ENCODE peak calls at places on chromosomes 1 and 21, in seven cellular contexts. One of them, this sample, is unnamed.

GRCh38 chr1:43129334-43129733 is 42.8 kb downstream of the EBNA1BP2 start:
- DNase-seq in NT2/D1: no peak
- DNase-seq in right cardiac atrium: no peak
- DNase-seq in K562: no peak
- DNase-seq in PC-3: no peak
- DNase-seq in left ventricle myocardium inferior: no peak
- DNase-seq in fibroblast of lung: no peak
- DNase-seq in this sample: no peak

GRCh38 chr1:91884459-91885290 is 1.3 kb downstream of the TGFBR3 start:
- DNase-seq in NT2/D1: no peak
- DNase-seq in right cardiac atrium: peak; percentile 65
- DNase-seq in K562: peak; percentile 22
- DNase-seq in PC-3: peak; percentile 19
- DNase-seq in left ventricle myocardium inferior: peak; percentile 39
- DNase-seq in fibroblast of lung: peak; percentile 46
- DNase-seq in this sample: peak; percentile 13

GRCh38 chr1:80365634-80366033 is 1359.1 kb upstream of the ADGRL4 start:
- DNase-seq in NT2/D1: no peak
- DNase-seq in right cardiac atrium: no peak
- DNase-seq in K562: no peak
- DNase-seq in PC-3: no peak
- DNase-seq in left ventricle myocardium inferior: no peak
- DNase-seq in fibroblast of lung: no peak
- DNase-seq in this sample: no peak

GRCh38 chr1:168430348-168430747 is 113.4 kb downstream of the XCL2 start:
- DNase-seq in NT2/D1: no peak
- DNase-seq in right cardiac atrium: no peak
- DNase-seq in K562: no peak
- DNase-seq in PC-3: no peak
- DNase-seq in left ventricle myocardium inferior: peak; percentile 31
- DNase-seq in fibroblast of lung: no peak
- DNase-seq in this sample: no peak

GRCh38 chr1:8862528-8862927 is 16.0 kb downstream of the ENO1 start:
- DNase-seq in NT2/D1: no peak
- DNase-seq in right cardiac atrium: no peak
- DNase-seq in K562: peak; percentile 76
- DNase-seq in PC-3: peak; percentile 30
- DNase-seq in left ventricle myocardium inferior: no peak
- DNase-seq in fibroblast of lung: no peak
- DNase-seq in this sample: no peak

GRCh38 chr1:6634278-6635052 is 9.8 kb downstream of the THAP3 start:
- DNase-seq in NT2/D1: no peak
- DNase-seq in right cardiac atrium: peak; percentile 84
- DNase-seq in K562: peak; percentile 62
- DNase-seq in PC-3: peak; percentile 64
- DNase-seq in left ventricle myocardium inferior: peak; percentile 67
- DNase-seq in fibroblast of lung: peak; percentile 42
- DNase-seq in this sample: no peak

GRCh38 chr1:197103295-197103694 is 36.2 kb upstream of the F13B start:
- DNase-seq in NT2/D1: no peak
- DNase-seq in right cardiac atrium: no peak
- DNase-seq in K562: no peak
- DNase-seq in PC-3: no peak
- DNase-seq in left ventricle myocardium inferior: no peak
- DNase-seq in fibroblast of lung: peak; percentile 54
- DNase-seq in this sample: no peak

GRCh38 chr1:23597635-23598388 is 38.5 kb upstream of the ID3 start:
- DNase-seq in NT2/D1: peak; percentile 27
- DNase-seq in right cardiac atrium: peak; percentile 24
- DNase-seq in K562: no peak
- DNase-seq in PC-3: no peak
- DNase-seq in left ventricle myocardium inferior: no peak
- DNase-seq in fibroblast of lung: no peak
- DNase-seq in this sample: no peak

GRCh38 chr1:100360790-100361232 is 8.5 kb downstream of the CDC14A start:
- DNase-seq in NT2/D1: no peak
- DNase-seq in right cardiac atrium: peak; percentile 70
- DNase-seq in K562: peak; percentile 66
- DNase-seq in PC-3: no peak
- DNase-seq in left ventricle myocardium inferior: peak; percentile 53
- DNase-seq in fibroblast of lung: peak; percentile 31
- DNase-seq in this sample: no peak

GRCh38 chr1:185853739-185854138 is 119.5 kb downstream of the HMCN1 start:
- DNase-seq in NT2/D1: no peak
- DNase-seq in right cardiac atrium: no peak
- DNase-seq in K562: no peak
- DNase-seq in PC-3: peak; percentile 86
- DNase-seq in left ventricle myocardium inferior: no peak
- DNase-seq in fibroblast of lung: peak; percentile 79
- DNase-seq in this sample: no peak

GRCh38 chr1:232648316-232648715 is 18.4 kb upstream of the SIPA1L2 start:
- DNase-seq in NT2/D1: no peak
- DNase-seq in right cardiac atrium: no peak
- DNase-seq in K562: no peak
- DNase-seq in PC-3: peak; percentile 26
- DNase-seq in left ventricle myocardium inferior: no peak
- DNase-seq in fibroblast of lung: no peak
- DNase-seq in this sample: no peak

GRCh38 chr1:226325178-226325577 is 16.2 kb upstream of the LIN9 start:
- DNase-seq in NT2/D1: no peak
- DNase-seq in right cardiac atrium: no peak
- DNase-seq in K562: no peak
- DNase-seq in PC-3: peak; percentile 85
- DNase-seq in left ventricle myocardium inferior: no peak
- DNase-seq in fibroblast of lung: no peak
- DNase-seq in this sample: no peak

GRCh38 chr1:25797939-25798338 is 2.1 kb upstream of the SELENON start:
- DNase-seq in NT2/D1: no peak
- DNase-seq in right cardiac atrium: peak; percentile 76
- DNase-seq in K562: peak; percentile 75
- DNase-seq in PC-3: peak; percentile 50
- DNase-seq in left ventricle myocardium inferior: no peak
- DNase-seq in fibroblast of lung: no peak
- DNase-seq in this sample: no peak

GRCh38 chr1:198291036-198291435 is 134.2 kb downstream of the NEK7 start:
- DNase-seq in NT2/D1: peak; percentile 57
- DNase-seq in right cardiac atrium: no peak
- DNase-seq in K562: no peak
- DNase-seq in PC-3: no peak
- DNase-seq in left ventricle myocardium inferior: no peak
- DNase-seq in fibroblast of lung: no peak
- DNase-seq in this sample: no peak

GRCh38 chr21:45818904-45819285 is 162.7 kb upstream of the COL6A1 start:
- DNase-seq in NT2/D1: no peak
- DNase-seq in right cardiac atrium: no peak
- DNase-seq in K562: no peak
- DNase-seq in PC-3: peak; percentile 65
- DNase-seq in left ventricle myocardium inferior: no peak
- DNase-seq in fibroblast of lung: peak; percentile 91
- DNase-seq in this sample: no peak

GRCh38 chr1:182633657-182634281 is 29.6 kb upstream of the RGS16 start:
- DNase-seq in NT2/D1: no peak
- DNase-seq in right cardiac atrium: no peak
- DNase-seq in K562: no peak
- DNase-seq in PC-3: no peak
- DNase-seq in left ventricle myocardium inferior: no peak
- DNase-seq in fibroblast of lung: no peak
- DNase-seq in this sample: no peak

GRCh38 chr21:26405735-26406361 is 167.2 kb downstream of the CYYR1 start:
- DNase-seq in NT2/D1: no peak
- DNase-seq in right cardiac atrium: no peak
- DNase-seq in K562: peak; percentile 15
- DNase-seq in PC-3: peak; percentile 88
- DNase-seq in left ventricle myocardium inferior: no peak
- DNase-seq in fibroblast of lung: peak; percentile 75
- DNase-seq in this sample: no peak

GRCh38 chr1:84724128-84724860 is 34.0 kb upstream of the SSX2IP start:
- DNase-seq in NT2/D1: no peak
- DNase-seq in right cardiac atrium: peak; percentile 41
- DNase-seq in K562: peak; percentile 85
- DNase-seq in PC-3: no peak
- DNase-seq in left ventricle myocardium inferior: no peak
- DNase-seq in fibroblast of lung: no peak
- DNase-seq in this sample: peak; percentile 31

GRCh38 chr21:46096596-46096981 is 1.3 kb upstream of the COL6A2 start:
- DNase-seq in NT2/D1: no peak
- DNase-seq in right cardiac atrium: no peak
- DNase-seq in K562: no peak
- DNase-seq in PC-3: no peak
- DNase-seq in left ventricle myocardium inferior: no peak
- DNase-seq in fibroblast of lung: no peak
- DNase-seq in this sample: no peak

GRCh38 chr21:46069719-46070279 is 28.1 kb upstream of the COL6A2 start:
- DNase-seq in NT2/D1: no peak
- DNase-seq in right cardiac atrium: no peak
- DNase-seq in K562: no peak
- DNase-seq in PC-3: no peak
- DNase-seq in left ventricle myocardium inferior: no peak
- DNase-seq in fibroblast of lung: no peak
- DNase-seq in this sample: no peak

GRCh38 chr1:229024528-229025119 is 246.3 kb upstream of the RAB4A start:
- DNase-seq in NT2/D1: peak; percentile 43
- DNase-seq in right cardiac atrium: no peak
- DNase-seq in K562: peak; percentile 74
- DNase-seq in PC-3: peak; percentile 88
- DNase-seq in left ventricle myocardium inferior: peak; percentile 33
- DNase-seq in fibroblast of lung: peak; percentile 85
- DNase-seq in this sample: no peak

GRCh38 chr1:8844421-8845063 is 27.1 kb upstream of the RERE start:
- DNase-seq in NT2/D1: no peak
- DNase-seq in right cardiac atrium: peak; percentile 70
- DNase-seq in K562: peak; percentile 56
- DNase-seq in PC-3: no peak
- DNase-seq in left ventricle myocardium inferior: peak; percentile 35
- DNase-seq in fibroblast of lung: no peak
- DNase-seq in this sample: no peak

GRCh38 chr1:48931571-48932251 is 155.0 kb upstream of the BEND5 start:
- DNase-seq in NT2/D1: no peak
- DNase-seq in right cardiac atrium: no peak
- DNase-seq in K562: no peak
- DNase-seq in PC-3: peak; percentile 91
- DNase-seq in left ventricle myocardium inferior: no peak
- DNase-seq in fibroblast of lung: no peak
- DNase-seq in this sample: no peak

GRCh38 chr1:77039739-77040138 is 172.5 kb downstream of the ST6GALNAC5 start:
- DNase-seq in NT2/D1: no peak
- DNase-seq in right cardiac atrium: no peak
- DNase-seq in K562: no peak
- DNase-seq in PC-3: peak; percentile 97
- DNase-seq in left ventricle myocardium inferior: no peak
- DNase-seq in fibroblast of lung: peak; percentile 96
- DNase-seq in this sample: no peak

GRCh38 chr1:12572506-12572905 is 45.5 kb downstream of the DHRS3 start:
- DNase-seq in NT2/D1: no peak
- DNase-seq in right cardiac atrium: no peak
- DNase-seq in K562: no peak
- DNase-seq in PC-3: no peak
- DNase-seq in left ventricle myocardium inferior: no peak
- DNase-seq in fibroblast of lung: no peak
- DNase-seq in this sample: no peak

GRCh38 chr1:223228201-223228600 is 85.2 kb upstream of the TLR5 start:
- DNase-seq in NT2/D1: no peak
- DNase-seq in right cardiac atrium: no peak
- DNase-seq in K562: no peak
- DNase-seq in PC-3: no peak
- DNase-seq in left ventricle myocardium inferior: no peak
- DNase-seq in fibroblast of lung: no peak
- DNase-seq in this sample: no peak

GRCh38 chr1:157626099-157626498 is 28.2 kb upstream of the FCRL4 start:
- DNase-seq in NT2/D1: peak; percentile 52
- DNase-seq in right cardiac atrium: no peak
- DNase-seq in K562: peak; percentile 57
- DNase-seq in PC-3: peak; percentile 20
- DNase-seq in left ventricle myocardium inferior: no peak
- DNase-seq in fibroblast of lung: no peak
- DNase-seq in this sample: no peak

GRCh38 chr1:181028241-181029014 is 5.4 kb upstream of the MR1 start:
- DNase-seq in NT2/D1: no peak
- DNase-seq in right cardiac atrium: no peak
- DNase-seq in K562: no peak
- DNase-seq in PC-3: no peak
- DNase-seq in left ventricle myocardium inferior: no peak
- DNase-seq in fibroblast of lung: peak; percentile 46
- DNase-seq in this sample: no peak

GRCh38 chr1:107183011-107183410 is 42.2 kb downstream of the NTNG1 start:
- DNase-seq in NT2/D1: no peak
- DNase-seq in right cardiac atrium: no peak
- DNase-seq in K562: no peak
- DNase-seq in PC-3: no peak
- DNase-seq in left ventricle myocardium inferior: no peak
- DNase-seq in fibroblast of lung: no peak
- DNase-seq in this sample: no peak

GRCh38 chr1:2824999-2825398 is 23.5 kb upstream of the TTC34 start:
- DNase-seq in NT2/D1: no peak
- DNase-seq in right cardiac atrium: peak; percentile 21
- DNase-seq in K562: no peak
- DNase-seq in PC-3: no peak
- DNase-seq in left ventricle myocardium inferior: no peak
- DNase-seq in fibroblast of lung: no peak
- DNase-seq in this sample: no peak
- H3K9me3 ChIP-seq in NT2/D1: peaks cover 12% of the 10 kb centered on the region
- H3K9me3 ChIP-seq in right cardiac atrium: no peaks in the 10 kb centered on the region
- H3K9me3 ChIP-seq in K562: no peaks in the 10 kb centered on the region
- H3K9me3 ChIP-seq in PC-3: peaks cover 22% of the 10 kb centered on the region
- H3K9me3 ChIP-seq in left ventricle myocardium inferior: peaks cover 22% of the 10 kb centered on the region
- H3K9me3 ChIP-seq in fibroblast of lung: no peaks in the 10 kb centered on the region
- H3K9me3 ChIP-seq in this sample: no peaks in the 10 kb centered on the region

GRCh38 chr1:152449661-152450060 is 35.6 kb upstream of the CRNN start:
- DNase-seq in NT2/D1: no peak
- DNase-seq in right cardiac atrium: no peak
- DNase-seq in K562: no peak
- DNase-seq in PC-3: no peak
- DNase-seq in left ventricle myocardium inferior: no peak
- DNase-seq in fibroblast of lung: no peak
- DNase-seq in this sample: no peak
- H3K9me3 ChIP-seq in NT2/D1: no peaks in the 10 kb centered on the region
- H3K9me3 ChIP-seq in right cardiac atrium: no peaks in the 10 kb centered on the region
- H3K9me3 ChIP-seq in K562: no peaks in the 10 kb centered on the region
- H3K9me3 ChIP-seq in PC-3: no peaks in the 10 kb centered on the region
- H3K9me3 ChIP-seq in left ventricle myocardium inferior: no peaks in the 10 kb centered on the region
- H3K9me3 ChIP-seq in fibroblast of lung: no peaks in the 10 kb centered on the region
- H3K9me3 ChIP-seq in this sample: no peaks in the 10 kb centered on the region

GRCh38 chr1:46772571-46772970 is 26.3 kb upstream of the CYP4B1 start:
- DNase-seq in NT2/D1: no peak
- DNase-seq in right cardiac atrium: no peak
- DNase-seq in K562: peak; percentile 16
- DNase-seq in PC-3: no peak
- DNase-seq in left ventricle myocardium inferior: no peak
- DNase-seq in fibroblast of lung: no peak
- DNase-seq in this sample: no peak
- H3K9me3 ChIP-seq in NT2/D1: peaks cover 90% of the 10 kb centered on the region
- H3K9me3 ChIP-seq in right cardiac atrium: peaks cover 14% of the 10 kb centered on the region
- H3K9me3 ChIP-seq in K562: no peaks in the 10 kb centered on the region
- H3K9me3 ChIP-seq in PC-3: peaks cover 10% of the 10 kb centered on the region
- H3K9me3 ChIP-seq in left ventricle myocardium inferior: peaks cover 65% of the 10 kb centered on the region
- H3K9me3 ChIP-seq in fibroblast of lung: no peaks in the 10 kb centered on the region
- H3K9me3 ChIP-seq in this sample: peaks cover 4% of the 10 kb centered on the region

DNA sequence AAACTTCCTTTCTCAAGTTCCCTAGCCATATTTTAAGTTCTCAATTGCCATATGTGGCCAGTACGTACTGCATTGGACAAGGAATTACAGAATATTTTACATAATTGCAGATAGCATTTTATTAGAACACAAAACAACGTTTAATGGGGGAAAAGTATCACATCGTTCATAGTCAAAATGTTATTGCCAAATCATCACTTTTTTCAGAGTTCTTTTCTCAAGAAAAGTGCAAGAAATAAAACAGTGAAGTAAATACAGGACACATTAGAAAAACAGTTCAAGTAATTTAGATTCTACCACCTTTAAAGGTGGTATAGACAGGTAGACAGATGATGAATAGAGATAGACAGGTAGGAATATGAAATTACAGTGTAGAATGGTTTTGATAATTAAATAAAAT is 479.1 kb upstream of the NCAM2 start:
- DNase-seq in NT2/D1: no peak
- DNase-seq in right cardiac atrium: no peak
- DNase-seq in K562: no peak
- DNase-seq in PC-3: no peak
- DNase-seq in left ventricle myocardium inferior: no peak
- DNase-seq in fibroblast of lung: no peak
- DNase-seq in this sample: no peak
- H3K9me3 ChIP-seq in NT2/D1: no peaks in the 10 kb centered on the region
- H3K9me3 ChIP-seq in right cardiac atrium: no peaks in the 10 kb centered on the region
- H3K9me3 ChIP-seq in K562: no peaks in the 10 kb centered on the region
- H3K9me3 ChIP-seq in PC-3: no peaks in the 10 kb centered on the region
- H3K9me3 ChIP-seq in left ventricle myocardium inferior: no peaks in the 10 kb centered on the region
- H3K9me3 ChIP-seq in fibroblast of lung: no peaks in the 10 kb centered on the region
- H3K9me3 ChIP-seq in this sample: no peaks in the 10 kb centered on the region

This sample was measured in T-helper 17 cell.